ENCODE peak calls at places on chromosomes 5 and 9, in eight cellular contexts. One of them, this sample, is unnamed.

GRCh38 chr5:74352256-74352655 is 288.3 kb downstream of the ENC1 start:
- DNase-seq in BE2C: no peak
- DNase-seq in NCI-H2081: no peak
- DNase-seq in stimulated activated CD4-positive, alpha-beta T cell treated with anti-CD3 and anti-CD28 coated beads, Interleukin-2, amount 100 ng/mL, for 24 hours: no peak
- DNase-seq in RWPE1: no peak
- DNase-seq in neural progenitor cell: no peak
- DNase-seq in stimulated activated CD8-positive, alpha-beta memory T cell treated with anti-CD3 and anti-CD28 coated beads, Interleukin-7, amount 100 ng/mL, for 1 hour: no peak
- DNase-seq in GM03348: peak
- DNase-seq in this sample: no peak

GRCh38 chr5:25414746-25415145 is 770.0 kb upstream of the CDH10 start:
- DNase-seq in neural progenitor cell: no peak
- DNase-seq in NCI-H2081: no peak
- DNase-seq in GM03348: no peak
- DNase-seq in stimulated activated CD4-positive, alpha-beta T cell treated with anti-CD3 and anti-CD28 coated beads, Interleukin-2, amount 100 ng/mL, for 24 hours: no peak
- DNase-seq in stimulated activated CD8-positive, alpha-beta memory T cell treated with anti-CD3 and anti-CD28 coated beads, Interleukin-7, amount 100 ng/mL, for 1 hour: no peak
- DNase-seq in RWPE1: peak
- DNase-seq in BE2C: no peak
- DNase-seq in this sample: no peak

GRCh38 chr5:23704176-23704855 is 196.9 kb downstream of the PRDM9 start:
- DNase-seq in stimulated activated CD8-positive, alpha-beta memory T cell treated with anti-CD3 and anti-CD28 coated beads, Interleukin-7, amount 100 ng/mL, for 1 hour: no peak
- DNase-seq in GM03348: no peak
- DNase-seq in neural progenitor cell: no peak
- DNase-seq in NCI-H2081: peak
- DNase-seq in RWPE1: peak
- DNase-seq in BE2C: no peak
- DNase-seq in stimulated activated CD4-positive, alpha-beta T cell treated with anti-CD3 and anti-CD28 coated beads, Interleukin-2, amount 100 ng/mL, for 24 hours: no peak
- DNase-seq in this sample: no peak

GRCh38 chr9:127036437-127036836 is 86.0 kb downstream of the ANGPTL2 start:
- DNase-seq in NCI-H2081: no peak
- DNase-seq in stimulated activated CD4-positive, alpha-beta T cell treated with anti-CD3 and anti-CD28 coated beads, Interleukin-2, amount 100 ng/mL, for 24 hours: no peak
- DNase-seq in RWPE1: no peak
- DNase-seq in stimulated activated CD8-positive, alpha-beta memory T cell treated with anti-CD3 and anti-CD28 coated beads, Interleukin-7, amount 100 ng/mL, for 1 hour: no peak
- DNase-seq in GM03348: no peak
- DNase-seq in neural progenitor cell: no peak
- DNase-seq in BE2C: no peak
- DNase-seq in this sample: no peak

GRCh38 chr9:124593080-124594058 is 86.2 kb upstream of the NR5A1 start:
- DNase-seq in stimulated activated CD4-positive, alpha-beta T cell treated with anti-CD3 and anti-CD28 coated beads, Interleukin-2, amount 100 ng/mL, for 24 hours: no peak
- DNase-seq in NCI-H2081: no peak
- DNase-seq in neural progenitor cell: peak
- DNase-seq in GM03348: no peak
- DNase-seq in stimulated activated CD8-positive, alpha-beta memory T cell treated with anti-CD3 and anti-CD28 coated beads, Interleukin-7, amount 100 ng/mL, for 1 hour: no peak
- DNase-seq in BE2C: no peak
- DNase-seq in RWPE1: no peak
- DNase-seq in this sample: no peak

GRCh38 chr5:35324201-35324600 is 93.9 kb upstream of the PRLR start:
- DNase-seq in stimulated activated CD4-positive, alpha-beta T cell treated with anti-CD3 and anti-CD28 coated beads, Interleukin-2, amount 100 ng/mL, for 24 hours: no peak
- DNase-seq in stimulated activated CD8-positive, alpha-beta memory T cell treated with anti-CD3 and anti-CD28 coated beads, Interleukin-7, amount 100 ng/mL, for 1 hour: no peak
- DNase-seq in BE2C: no peak
- DNase-seq in neural progenitor cell: no peak
- DNase-seq in NCI-H2081: no peak
- DNase-seq in RWPE1: no peak
- DNase-seq in GM03348: no peak
- DNase-seq in this sample: no peak

GRCh38 chr5:94072116-94072515 is 330.7 kb upstream of the POU5F2 start:
- DNase-seq in BE2C: no peak
- DNase-seq in stimulated activated CD4-positive, alpha-beta T cell treated with anti-CD3 and anti-CD28 coated beads, Interleukin-2, amount 100 ng/mL, for 24 hours: no peak
- DNase-seq in stimulated activated CD8-positive, alpha-beta memory T cell treated with anti-CD3 and anti-CD28 coated beads, Interleukin-7, amount 100 ng/mL, for 1 hour: no peak
- DNase-seq in NCI-H2081: no peak
- DNase-seq in neural progenitor cell: no peak
- DNase-seq in RWPE1: no peak
- DNase-seq in GM03348: no peak
- DNase-seq in this sample: peak

GRCh38 chr5:14908195-14908594 is 36.6 kb upstream of the ANKH start:
- DNase-seq in NCI-H2081: no peak
- DNase-seq in BE2C: no peak
- DNase-seq in GM03348: peak
- DNase-seq in stimulated activated CD4-positive, alpha-beta T cell treated with anti-CD3 and anti-CD28 coated beads, Interleukin-2, amount 100 ng/mL, for 24 hours: no peak
- DNase-seq in RWPE1: peak
- DNase-seq in stimulated activated CD8-positive, alpha-beta memory T cell treated with anti-CD3 and anti-CD28 coated beads, Interleukin-7, amount 100 ng/mL, for 1 hour: no peak
- DNase-seq in neural progenitor cell: no peak
- DNase-seq in this sample: no peak

GRCh38 chr9:86096382-86096781 is 3.0 kb downstream of the GOLM1 start:
- DNase-seq in RWPE1: no peak
- DNase-seq in neural progenitor cell: no peak
- DNase-seq in NCI-H2081: no peak
- DNase-seq in stimulated activated CD4-positive, alpha-beta T cell treated with anti-CD3 and anti-CD28 coated beads, Interleukin-2, amount 100 ng/mL, for 24 hours: no peak
- DNase-seq in GM03348: no peak
- DNase-seq in stimulated activated CD8-positive, alpha-beta memory T cell treated with anti-CD3 and anti-CD28 coated beads, Interleukin-7, amount 100 ng/mL, for 1 hour: no peak
- DNase-seq in BE2C: no peak
- DNase-seq in this sample: no peak

GRCh38 chr5:61653802-61654580 is 321.9 kb downstream of the ZSWIM6 start:
- DNase-seq in GM03348: no peak
- DNase-seq in stimulated activated CD8-positive, alpha-beta memory T cell treated with anti-CD3 and anti-CD28 coated beads, Interleukin-7, amount 100 ng/mL, for 1 hour: no peak
- DNase-seq in NCI-H2081: no peak
- DNase-seq in BE2C: no peak
- DNase-seq in RWPE1: no peak
- DNase-seq in stimulated activated CD4-positive, alpha-beta T cell treated with anti-CD3 and anti-CD28 coated beads, Interleukin-2, amount 100 ng/mL, for 24 hours: no peak
- DNase-seq in neural progenitor cell: no peak
- DNase-seq in this sample: no peak

GRCh38 chr9:81146684-81147337 is 542.5 kb downstream of the TLE1 start:
- DNase-seq in stimulated activated CD8-positive, alpha-beta memory T cell treated with anti-CD3 and anti-CD28 coated beads, Interleukin-7, amount 100 ng/mL, for 1 hour: no peak
- DNase-seq in neural progenitor cell: no peak
- DNase-seq in GM03348: no peak
- DNase-seq in NCI-H2081: no peak
- DNase-seq in BE2C: no peak
- DNase-seq in RWPE1: peak
- DNase-seq in stimulated activated CD4-positive, alpha-beta T cell treated with anti-CD3 and anti-CD28 coated beads, Interleukin-2, amount 100 ng/mL, for 24 hours: no peak
- DNase-seq in this sample: no peak

GRCh38 chr5:30804739-30805313 is 388.7 kb upstream of the CDH6 start:
- DNase-seq in NCI-H2081: peak
- DNase-seq in neural progenitor cell: peak
- DNase-seq in stimulated activated CD4-positive, alpha-beta T cell treated with anti-CD3 and anti-CD28 coated beads, Interleukin-2, amount 100 ng/mL, for 24 hours: no peak
- DNase-seq in RWPE1: no peak
- DNase-seq in GM03348: no peak
- DNase-seq in stimulated activated CD8-positive, alpha-beta memory T cell treated with anti-CD3 and anti-CD28 coated beads, Interleukin-7, amount 100 ng/mL, for 1 hour: no peak
- DNase-seq in BE2C: peak
- DNase-seq in this sample: no peak